ENCODE peak calls at places on chromosomes 4 and X, in nine cellular contexts. S, V, R, M, X, I, L, O and P are unnamed samples.

GRCh38 chrX:31071262-31071661 is 579 bp downstream of the FTHL17 start:
- DNase-seq in O (no peak), S (no peak), M (no peak), L (no peak), R (no peak), V (no peak), I (no peak), X (no peak), P (no peak)

GRCh38 chrX:135688137-135688536 is 25.3 kb upstream of the CT45A1 start:
- DNase-seq in L (no peak), M (no peak), I (peak), O (no peak), S (no peak), R (no peak), V (peak), X (peak), P (no peak)

GRCh38 chr4:56183344-56183959 is 203.8 kb downstream of the AASDH start:
- DNase-seq in L (no peak), V (peak), S (no peak), X (peak), O (no peak), R (no peak), I (no peak), M (no peak), P (no peak)

GRCh38 chr4:99052902-99053301 is 35.7 kb downstream of the ADH5 start:
- DNase-seq in L (no peak), I (peak), S (no peak), M (no peak), R (no peak), O (no peak), X (no peak), V (no peak), P (no peak)

GRCh38 chr4:186200436-186201409 is 9.4 kb downstream of the CYP4V2 start:
- DNase-seq in L (no peak), S (no peak), I (no peak), M (no peak), V (no peak), R (no peak), O (no peak), X (no peak), P (no peak)

GRCh38 chrX:46531442-46531841 is 13.8 kb downstream of the ZNF674 start:
- DNase-seq in M (no peak), X (no peak), S (no peak), R (no peak), O (no peak), L (no peak), V (no peak), I (no peak), P (no peak)

GRCh38 chrX:109312757-109313156 is 169.1 kb downstream of the GUCY2F start:
- DNase-seq in V (no peak), S (no peak), I (no peak), R (no peak), M (no peak), L (no peak), O (no peak), X (peak), P (no peak)

GRCh38 chrX:32642283-32642682 is 569.1 kb downstream of the DMD start:
- DNase-seq in R (no peak), O (no peak), I (no peak), V (no peak), S (no peak), X (no peak), L (no peak), M (no peak), P (no peak)

GRCh38 chrX:84199688-84200087 is 11.7 kb upstream of the RPS6KA6 start:
- DNase-seq in M (no peak), O (no peak), V (no peak), I (no peak), L (no peak), R (no peak), S (no peak), X (no peak), P (no peak)

GRCh38 chrX:153924149-153924861 is 1.8 kb downstream of the ARHGAP4 start:
- DNase-seq in V (peak), X (no peak), O (no peak), R (peak), M (peak), I (peak), L (no peak), S (peak), P (peak)

GRCh38 chrX:19046343-19047215 is 62.7 kb upstream of the PHKA2 start:
- DNase-seq in X (no peak), O (no peak), I (no peak), S (peak), M (no peak), L (no peak), V (no peak), R (peak), P (peak)

GRCh38 chrX:47217121-47217851 is 1.2 kb upstream of the CDK16 start:
- DNase-seq in M (no peak), V (peak), L (no peak), R (peak), X (no peak), S (peak), O (no peak), I (peak), P (peak)

GRCh38 chrX:39653656-39654055 is 444.1 kb downstream of the BCOR start:
- DNase-seq in O (no peak), L (no peak), X (peak), S (no peak), M (no peak), R (no peak), I (no peak), V (peak), P (no peak)

GRCh38 chrX:14064632-14065432 is 35.1 kb upstream of the GEMIN8 start:
- DNase-seq in M (no peak), L (no peak), X (no peak), I (no peak), S (no peak), O (no peak), R (no peak), V (no peak), P (peak)

GRCh38 chr4:85928775-85929585 is 430.9 kb downstream of the MAPK10 start:
- DNase-seq in I (no peak), M (no peak), V (no peak), O (no peak), R (peak), L (no peak), X (no peak), S (peak), P (no peak)

GRCh38 chr4:39706829-39707511 is 9.0 kb downstream of the UBE2K start:
- DNase-seq in R (no peak), L (no peak), X (peak), V (peak), M (no peak), I (peak), O (no peak), S (no peak), P (no peak)

GRCh38 chr4:38332699-38333098 is 331.3 kb upstream of the KLF3 start:
- DNase-seq in V (no peak), X (no peak), I (no peak), R (no peak), M (no peak), L (no peak), O (no peak), S (no peak), P (no peak)

GRCh38 chr4:41646862-41647261 is 101.7 kb downstream of the PHOX2B start:
- DNase-seq in S (no peak), X (no peak), L (no peak), M (no peak), V (no peak), R (no peak), O (no peak), I (no peak), P (no peak)

GRCh38 chr4:173528378-173529321 is 1.4 kb downstream of the HAND2 start:
- DNase-seq in R (no peak), V (peak), I (no peak), O (peak), L (no peak), S (no peak), M (no peak), X (peak), P (no peak)

GRCh38 chr4:122744229-122744628 is 11.7 kb downstream of the BBS12 start:
- DNase-seq in L (no peak), X (no peak), R (no peak), I (no peak), V (no peak), S (peak), M (no peak), O (no peak), P (no peak)

GRCh38 chrX:26373829-26374228 is 157.9 kb downstream of the MAGEB5 start:
- DNase-seq in I (peak), L (no peak), V (no peak), X (no peak), M (no peak), S (no peak), O (no peak), R (no peak), P (no peak)

GRCh38 chr4:164461901-164462300 is 292.0 kb upstream of the SMIM31 start:
- DNase-seq in I (no peak), L (no peak), R (no peak), S (no peak), V (no peak), M (no peak), X (no peak), O (no peak), P (no peak)

GRCh38 chrX:94831364-94831763 is 1157.4 kb downstream of the FAM133A start:
- DNase-seq in M (no peak), L (no peak), R (peak), I (no peak), X (no peak), O (no peak), V (peak), S (no peak), P (peak)

GRCh38 chrX:153336988-153337387 is 3.0 kb downstream of the ZNF275 start:
- DNase-seq in R (no peak), S (no peak), O (no peak), L (no peak), I (no peak), X (no peak), V (no peak), M (no peak), P (no peak)

GRCh38 chr4:10173039-10173753 is 56.6 kb upstream of the WDR1 start:
- DNase-seq in O (no peak), M (no peak), R (no peak), S (peak), I (no peak), X (peak), L (no peak), V (no peak), P (no peak)

GRCh38 chr4:38030023-38030422 is 69.8 kb downstream of the PTTG2 start:
- DNase-seq in X (no peak), M (no peak), I (no peak), S (peak), R (no peak), O (no peak), V (no peak), L (no peak), P (no peak)

GRCh38 chr4:82851902-82852750 is 38.8 kb downstream of the SEC31A start:
- DNase-seq in R (peak), V (peak), S (peak), M (peak), O (peak), L (no peak), I (peak), X (no peak), P (peak)